ENCODE peak calls at places on chromosomes 4 and X, in seven cellular contexts. X is thoracic aorta; P is heart left ventricle; L is uterus; J is transverse colon; D is CD8-positive, alpha-beta T cell; H is lower lobe of right lung. E is an unnamed sample.

GRCh38 chr4:44447563-44448504 is 775 bp downstream of the KCTD8 start:
- DNase-seq in J (no peak), H (peak; percentile 43), X (no peak), L (peak; percentile 23), D (no peak), P (peak; percentile 19), E (peak; percentile 66)

GRCh38 chrX:56733459-56734046 is 4.5 kb downstream of the NBDY start:
- DNase-seq in D (peak; percentile 9), X (no peak), H (no peak), L (peak; percentile 27), J (peak; percentile 61), P (peak; percentile 20), E (no peak)

GRCh38 chr4:114358901-114359300 is 239.7 kb upstream of the UGT8 start:
- DNase-seq in L (no peak), H (no peak), J (no peak), D (no peak), X (no peak), P (no peak), E (no peak)

GRCh38 chrX:69153060-69153730 is 12.1 kb downstream of the PJA1 start:
- DNase-seq in H (no peak), P (no peak), X (no peak), D (no peak), J (no peak), L (peak; percentile 45), E (no peak)

GRCh38 chrX:108001218-108001814 is 19.1 kb upstream of the TEX13B start:
- DNase-seq in L (no peak), P (no peak), X (no peak), D (no peak), J (no peak), H (no peak), E (no peak)

GRCh38 chrX:69503835-69504625 is at the start of gene NALF2:
- DNase-seq in X (no peak), J (peak; percentile 40), D (no peak), P (peak; percentile 59), L (peak; percentile 35), H (peak; percentile 65), E (no peak)

GRCh38 chr4:157804169-157804543 is 368.7 kb downstream of the GASK1B start:
- DNase-seq in H (no peak), D (no peak), X (no peak), P (no peak), J (no peak), L (no peak), E (no peak)

GRCh38 chr4:14607001-14607400 is 395.3 kb upstream of the CPEB2 start:
- DNase-seq in D (no peak), X (no peak), H (no peak), L (no peak), P (no peak), J (no peak), E (no peak)

GRCh38 chr4:95409127-95409526 is 139.6 kb downstream of the UNC5C start:
- DNase-seq in D (no peak), H (no peak), L (no peak), X (no peak), P (no peak), J (no peak), E (no peak)

GRCh38 chrX:136710324-136710951 is 62.5 kb downstream of the CD40LG start:
- DNase-seq in X (no peak), L (no peak), J (no peak), H (no peak), P (no peak), D (no peak), E (no peak)

GRCh38 chrX:132001127-132001526 is 22.0 kb upstream of the STK26 start:
- DNase-seq in P (no peak), J (no peak), X (no peak), L (no peak), H (no peak), D (no peak), E (no peak)

GRCh38 chr4:82360298-82361177 is 13.3 kb downstream of the HNRNPD start:
- DNase-seq in J (no peak), D (no peak), L (no peak), P (no peak), H (no peak), X (no peak), E (no peak)
- H3K4me1 ChIP-seq in J (peaks cover 45% of the 10 kb centered on the region), D (peaks cover 92% of the 10 kb centered on the region), L (peaks cover 8% of the 10 kb centered on the region), P (peaks cover 79% of the 10 kb centered on the region), H (peaks cover 80% of the 10 kb centered on the region), X (peaks cover 54% of the 10 kb centered on the region), E (peaks cover 78% of the 10 kb centered on the region)

DNA sequence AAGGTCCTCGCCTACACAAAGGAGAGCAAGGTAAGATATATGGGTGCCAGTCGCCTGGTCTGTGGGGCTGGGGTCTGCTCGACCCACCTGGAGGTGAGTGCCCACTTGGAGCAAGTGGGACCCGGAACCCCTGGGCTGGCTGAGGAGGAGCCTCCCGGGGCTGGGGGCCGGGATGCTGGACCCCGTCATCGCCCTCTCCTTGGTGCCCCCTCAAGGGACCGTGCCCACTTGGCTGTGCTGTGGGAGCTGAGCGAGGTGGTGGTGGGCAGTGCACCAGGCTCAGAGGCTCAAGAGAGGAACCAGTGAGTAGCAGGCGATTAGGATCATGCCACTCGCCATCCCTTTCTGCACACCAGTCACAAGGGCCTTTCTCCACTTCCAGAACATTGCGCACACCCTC is 203.7 kb upstream of the PSAPL1 start:
- DNase-seq in D (no peak), H (no peak), P (no peak), L (no peak), X (no peak), J (no peak), E (no peak)
- H3K4me1 ChIP-seq in D (no peaks in the 10 kb centered on the region), H (peaks cover 15% of the 10 kb centered on the region), P (no peaks in the 10 kb centered on the region), L (no peaks in the 10 kb centered on the region), X (no peaks in the 10 kb centered on the region), J (no peaks in the 10 kb centered on the region), E (no peaks in the 10 kb centered on the region)

DNA sequence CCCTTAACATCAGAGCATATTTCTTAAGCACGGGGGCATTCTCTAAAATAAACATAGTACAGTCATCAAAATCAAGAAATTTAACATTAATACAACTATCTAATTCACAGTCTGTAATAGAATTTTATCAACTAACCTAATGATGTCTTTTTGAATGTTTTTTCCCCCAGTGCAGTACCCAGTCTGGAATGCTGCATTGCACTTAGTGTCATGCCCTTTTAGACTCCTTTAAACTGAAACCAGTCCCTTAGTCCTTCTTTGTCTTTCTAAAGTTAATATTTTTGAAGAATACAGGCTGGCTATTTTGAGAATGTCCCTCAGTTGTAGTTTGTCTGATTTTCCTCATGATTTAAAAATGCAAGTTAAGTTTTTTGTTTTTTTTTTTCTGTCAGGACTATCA is 9.5 kb downstream of the ENPEP start:
- DNase-seq in H (no peak), X (no peak), J (no peak), D (no peak), L (no peak), P (no peak), E (no peak)
- H3K4me1 ChIP-seq in H (no peaks in the 10 kb centered on the region), X (no peaks in the 10 kb centered on the region), J (peaks cover 10% of the 10 kb centered on the region), D (no peaks in the 10 kb centered on the region), L (peaks cover 3% of the 10 kb centered on the region), P (peaks cover 32% of the 10 kb centered on the region), E (no peaks in the 10 kb centered on the region)

GRCh38 chr4:88609387-88609786 is 17.1 kb downstream of the HERC3 start:
- DNase-seq in H (no peak), L (no peak), D (no peak), P (no peak), J (no peak), X (no peak), E (no peak)

GRCh38 chr4:88606832-88607231 is 14.6 kb downstream of the HERC3 start:
- DNase-seq in P (no peak), H (no peak), J (no peak), D (no peak), L (no peak), X (no peak), E (no peak)

GRCh38 chr4:88604978-88605678 is 12.8 kb downstream of the HERC3 start:
- DNase-seq in P (no peak), D (no peak), H (no peak), J (no peak), X (no peak), L (no peak), E (no peak)

GRCh38 chr4:88610771-88611170 is 18.5 kb downstream of the HERC3 start:
- DNase-seq in D (no peak), X (peak; percentile 41), J (no peak), L (peak; percentile 72), H (no peak), P (peak; percentile 52), E (peak; percentile 63)

DNA sequence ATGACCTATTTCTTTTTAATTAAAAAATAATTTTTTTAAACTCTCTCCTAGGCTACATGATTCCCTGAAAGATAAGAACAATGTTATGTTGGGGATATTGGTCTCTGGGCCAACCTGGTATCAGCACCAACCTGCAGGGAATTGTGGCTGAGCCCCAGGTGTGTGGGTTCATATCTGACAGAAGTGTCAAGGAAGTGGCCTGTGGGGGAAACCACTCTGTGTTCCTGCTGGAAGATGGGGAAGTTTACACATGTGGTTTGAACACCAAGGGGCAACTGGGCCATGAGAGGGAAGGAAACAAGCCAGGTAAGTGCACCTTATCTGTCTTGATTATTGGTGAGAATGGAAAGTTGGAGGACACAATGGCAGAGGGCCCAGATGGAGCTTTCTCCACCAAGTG is 13.5 kb downstream of the HERC3 start:
- DNase-seq in X (no peak), D (no peak), J (peak; percentile 16), H (no peak), L (no peak), P (no peak), E (no peak)
- H3K4me1 ChIP-seq in X (peaks cover 16% of the 10 kb centered on the region), D (peaks cover 27% of the 10 kb centered on the region), J (peaks cover 16% of the 10 kb centered on the region), H (peaks cover 15% of the 10 kb centered on the region), L (peaks cover 3% of the 10 kb centered on the region), P (peaks cover 32% of the 10 kb centered on the region), E (peaks cover 13% of the 10 kb centered on the region)

DNA sequence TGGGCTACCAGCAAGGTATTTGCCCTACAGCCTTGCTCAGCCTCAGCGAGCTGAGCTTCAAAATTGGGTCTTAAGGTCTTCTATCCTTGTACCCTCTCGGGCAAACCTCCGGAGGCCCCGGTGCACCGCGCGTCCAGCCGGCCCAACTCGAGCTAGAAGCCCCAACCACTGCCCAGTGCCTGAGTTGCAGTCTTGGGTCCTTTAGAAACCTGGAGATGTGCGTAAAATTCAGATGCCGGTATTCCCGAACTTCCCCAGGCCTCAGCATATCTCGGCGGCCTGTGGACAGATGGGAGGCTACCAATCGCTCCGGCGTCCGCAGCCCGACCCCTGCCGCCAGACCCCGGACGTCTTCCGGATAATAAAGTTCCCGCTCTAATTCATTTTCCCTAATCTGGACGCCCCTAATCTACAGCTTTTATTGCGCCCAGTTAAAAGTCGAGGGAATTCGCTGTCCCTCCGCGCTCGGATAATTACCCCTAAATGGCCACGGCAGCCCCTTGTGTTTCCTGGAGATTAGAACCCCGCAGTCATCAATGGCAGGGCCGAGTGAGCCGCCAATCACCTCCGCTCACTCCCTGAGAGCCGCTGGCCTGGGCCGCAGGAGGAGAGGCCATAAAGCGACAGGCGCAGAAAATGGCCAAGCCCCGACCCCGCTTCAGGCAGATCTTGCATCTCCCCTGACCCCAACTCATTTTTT is 1.5 kb upstream of the MSX1 start:
- DNase-seq in D (no peak), X (no peak), L (no peak), H (no peak), J (no peak), P (no peak), E (no peak)
- H3K4me1 ChIP-seq in D (peaks cover 56% of the 10 kb centered on the region), X (peaks cover 15% of the 10 kb centered on the region), L (peaks cover 3% of the 10 kb centered on the region), H (peaks cover 41% of the 10 kb centered on the region), J (peaks cover 43% of the 10 kb centered on the region), P (peaks cover 58% of the 10 kb centered on the region), E (no peaks in the 10 kb centered on the region)